ENCODE peak calls at places on chromosomes 16 and 17, in five cellular contexts. L is activated T-cell treated with anti-CD3 and anti-CD28 coated beads, Interleukin-2, amount 50 U/mL, for 72 hours; C is mucosa of descending colon; W is mesenchymal stem cell; X is DND-41. J is an unnamed sample.

GRCh38 chr16:240559-240958 is 5.9 kb downstream of the FAM234A start:
- DNase-seq in L (no peak), C (peak; percentile 6), W (no peak), X (no peak), J (no peak)

GRCh38 chr17:29059281-29059680 is 16.3 kb downstream of the PIPOX start:
- DNase-seq in L (no peak), C (no peak), W (peak; percentile 73), X (no peak), J (no peak)

GRCh38 chr17:4998027-4998665 is 396 bp downstream of the KIF1C start:
- DNase-seq in L (no peak), C (peak; percentile 74), W (peak; percentile 43), X (no peak), J (peak; percentile 26)

GRCh38 chr16:17488506-17488905 is 17.7 kb upstream of the XYLT1 start:
- DNase-seq in L (no peak), C (no peak), W (no peak), X (no peak), J (no peak)

GRCh38 chr16:83995756-83996155 is 27.7 kb downstream of the NECAB2 start:
- DNase-seq in L (no peak), C (no peak), W (no peak), X (no peak), J (no peak)

GRCh38 chr16:3716831-3717234 is 491 bp downstream of the TRAP1 start:
- DNase-seq in L (peak; percentile 40), C (no peak), W (peak; percentile 40), X (peak; percentile 19), J (no peak)

GRCh38 chr17:46940692-46941404 is 17.9 kb downstream of the GOSR2 start:
- DNase-seq in L (peak; percentile 79), C (peak; percentile 53), W (peak; percentile 80), X (peak; percentile 78), J (peak; percentile 52)

GRCh38 chr16:593807-594206 is 3.9 kb downstream of the RAB40C start:
- DNase-seq in L (no peak), C (peak; percentile 63), W (no peak), X (no peak), J (no peak)

GRCh38 chr17:35345445-35345925 is 27.9 kb downstream of the SLFN11 start:
- DNase-seq in L (no peak), C (no peak), W (no peak), X (no peak), J (no peak)

GRCh38 chr16:81517630-81518438 is 73.2 kb downstream of the CMIP start:
- DNase-seq in L (no peak), C (peak; percentile 25), W (peak; percentile 52), X (no peak), J (peak; percentile 43)

GRCh38 chr16:22355487-22355908 is 18.9 kb downstream of the CDR2 start:
- DNase-seq in L (no peak), C (no peak), W (no peak), X (no peak), J (no peak)

GRCh38 chr16:4734730-4735575 is 616 bp downstream of the DNAAF8 start:
- DNase-seq in L (peak; percentile 95), C (peak; percentile 95), W (peak; percentile 85), X (peak; percentile 96), J (peak; percentile 85)

GRCh38 chr17:14211246-14211645 is 25.4 kb downstream of the CDRT15 start:
- DNase-seq in L (no peak), C (no peak), W (no peak), X (no peak), J (no peak)

GRCh38 chr17:1931759-1932579 is 93.2 kb downstream of the RTN4RL1 start:
- DNase-seq in L (no peak), C (no peak), W (no peak), X (no peak), J (no peak)

GRCh38 chr17:57889892-57890856 is 40.3 kb upstream of the MRPS23 start:
- DNase-seq in L (no peak), C (peak; percentile 82), W (peak; percentile 48), X (no peak), J (peak; percentile 82)

GRCh38 chr16:56311208-56312027 is 113.9 kb downstream of the AMFR start:
- DNase-seq in L (no peak), C (no peak), W (no peak), X (peak; percentile 41), J (no peak)

GRCh38 chr17:59238904-59239303 is 18.6 kb downstream of the GDPD1 start:
- DNase-seq in L (no peak), C (no peak), W (no peak), X (no peak), J (no peak)

GRCh38 chr16:81889896-81890634 is 111.0 kb downstream of the PLCG2 start:
- DNase-seq in L (peak; percentile 67), C (no peak), W (peak; percentile 60), X (peak; percentile 67), J (no peak)

GRCh38 chr16:21301895-21302291 is 23.8 kb upstream of the CRYM start:
- DNase-seq in L (no peak), C (no peak), W (no peak), X (no peak), J (no peak)

GRCh38 chr17:67999291-67999911 is 3.1 kb upstream of the C17orf58 start:
- DNase-seq in L (no peak), C (no peak), W (no peak), X (no peak), J (no peak)

GRCh38 chr16:53864819-53865491 is 161.0 kb downstream of the FTO start:
- DNase-seq in L (no peak), C (no peak), W (peak; percentile 29), X (no peak), J (no peak)

GRCh38 chr17:63919311-63919723 is 678 bp upstream of the GH1 start:
- DNase-seq in L (peak; percentile 80), C (peak; percentile 54), W (peak; percentile 65), X (peak; percentile 72), J (peak; percentile 43)

GRCh38 chr17:79617740-79618382 is 7.0 kb upstream of the RBFOX3 start:
- DNase-seq in L (no peak), C (peak; percentile 21), W (no peak), X (no peak), J (peak; percentile 40)

GRCh38 chr17:48578616-48579560 is 738 bp upstream of the HOXB4 start:
- DNase-seq in L (no peak), C (peak; percentile 55), W (peak; percentile 76), X (no peak), J (no peak)

GRCh38 chr17:313911-314613 is 38.5 kb downstream of the RPH3AL start:
- DNase-seq in L (no peak), C (peak; percentile 25), W (no peak), X (no peak), J (no peak)

GRCh38 chr16:85010446-85010930 is 847 bp downstream of the ZDHHC7 start:
- DNase-seq in L (no peak), C (no peak), W (no peak), X (no peak), J (no peak)

GRCh38 chr17:71527311-71527710 is 593.5 kb upstream of the SOX9 start:
- DNase-seq in L (no peak), C (no peak), W (no peak), X (no peak), J (no peak)

GRCh38 chr17:81130385-81131288 is 34.7 kb upstream of the PVALEF start:
- DNase-seq in L (no peak), C (no peak), W (no peak), X (no peak), J (no peak)

GRCh38 chr17:70968302-70968701 is 799.0 kb downstream of the KCNJ2 start:
- DNase-seq in L (no peak), C (no peak), W (peak; percentile 79), X (no peak), J (no peak)

J was measured in breast epithelium.